ENCODE peak calls at places on chromosomes 12 and 14, in five cellular contexts. U, W, R, N and P are unnamed samples. For H3K9me2, the result is how much of the 10 kb centered on the place peaks cover.

GRCh38 chr12:82912406-82912805 is 225.7 kb downstream of the TMTC2 start:
- DNase-seq in U (peak), W (no peak), R (no peak), N (no peak), P (no peak)

GRCh38 chr12:104627975-104628322 is 171.2 kb downstream of the CHST11 start:
- DNase-seq in U (no peak), W (no peak), R (no peak), N (no peak), P (no peak)

GRCh38 chr12:52647601-52648000 is 4.4 kb downstream of the KRT2 start:
- DNase-seq in U (no peak), W (no peak), R (no peak), N (no peak), P (no peak)

GRCh38 chr12:124545508-124546418 is 21.6 kb downstream of the NCOR2 start:
- DNase-seq in U (peak), W (no peak), R (no peak), N (peak), P (no peak)

GRCh38 chr14:100733152-100733850 is 6.6 kb downstream of the DLK1 start:
- DNase-seq in U (no peak), W (no peak), R (peak), N (no peak), P (no peak)

GRCh38 chr14:53999061-53999488 is 42.5 kb upstream of the BMP4 start:
- DNase-seq in U (peak), W (no peak), R (no peak), N (no peak), P (no peak)

GRCh38 chr12:58156697-58157096 is 215.3 kb downstream of the ATP23 start:
- DNase-seq in U (no peak), W (no peak), R (no peak), N (no peak), P (no peak)

GRCh38 chr12:124191024-124191359 is 103.9 kb upstream of the RFLNA start:
- DNase-seq in U (peak), W (peak), R (peak), N (no peak), P (peak)

GRCh38 chr14:73741386-73741875 is 27.2 kb upstream of the PNMA1 start:
- DNase-seq in U (peak), W (no peak), R (peak), N (no peak), P (peak)

GRCh38 chr14:100045687-100046344 is 19.4 kb upstream of the EVL start:
- DNase-seq in U (peak), W (no peak), R (no peak), N (no peak), P (no peak)

GRCh38 chr14:54516709-54517108 is 7.0 kb downstream of the CGRRF1 start:
- DNase-seq in U (no peak), W (no peak), R (no peak), N (no peak), P (no peak)

GRCh38 chr14:71592361-71592760 is 339.9 kb upstream of the RGS6 start:
- DNase-seq in U (no peak), W (no peak), R (no peak), N (no peak), P (no peak)

GRCh38 chr14:61342486-61342885 is 21.1 kb downstream of the PRKCH start:
- DNase-seq in U (no peak), W (no peak), R (no peak), N (no peak), P (no peak)

GRCh38 chr14:106459971-106460730 is 933.8 kb downstream of the TMEM121 start:
- DNase-seq in U (no peak), W (no peak), R (no peak), N (peak), P (peak)

GRCh38 chr14:98082833-98083232 is 1189.2 kb downstream of the BCL11B start:
- DNase-seq in U (no peak), W (no peak), R (no peak), N (no peak), P (peak)

GRCh38 chr12:48813464-48814312 is 4.6 kb upstream of the CACNB3 start:
- DNase-seq in U (no peak), W (no peak), R (no peak), N (no peak), P (peak)

GRCh38 chr14:97584528-97584927 is 787.3 kb downstream of the VRK1 start:
- DNase-seq in U (no peak), W (peak), R (no peak), N (no peak), P (peak)

GRCh38 chr14:90519262-90519920 is 122.6 kb downstream of the CALM1 start:
- DNase-seq in U (no peak), W (no peak), R (no peak), N (no peak), P (no peak)

GRCh38 chr14:28756896-28757570 is 9.6 kb upstream of the FOXG1 start:
- DNase-seq in U (peak), W (no peak), R (peak), N (no peak), P (peak)

GRCh38 chr14:22456986-22457594 is 131.9 kb downstream of the DAD1 start:
- DNase-seq in U (no peak), W (no peak), R (no peak), N (no peak), P (no peak)

GRCh38 chr12:71755146-71755892 is 656 bp downstream of the RAB21 start:
- DNase-seq in U (peak), W (no peak), R (peak), N (peak), P (peak)

GRCh38 chr12:123914726-123915345 is 57.8 kb downstream of the CCDC92 start:
- DNase-seq in U (no peak), W (no peak), R (no peak), N (no peak), P (peak)

GRCh38 chr12:86496595-86496994 is 240.4 kb upstream of the MGAT4C start:
- DNase-seq in U (no peak), W (no peak), R (no peak), N (no peak), P (no peak)

GRCh38 chr12:93783827-93784226 is 106.7 kb downstream of the CRADD start:
- DNase-seq in U (peak), W (no peak), R (peak), N (no peak), P (no peak)

GRCh38 chr12:106760184-106760531 is 14.3 kb upstream of the RIC8B start:
- DNase-seq in U (no peak), W (no peak), R (no peak), N (peak), P (peak)

GRCh38 chr14:63800651-63801385 is 52.0 kb upstream of the SYNE2 start:
- DNase-seq in U (no peak), W (no peak), R (no peak), N (no peak), P (no peak)

GRCh38 chr12:11756022-11756421 is 106.5 kb downstream of the ETV6 start:
- DNase-seq in U (no peak), W (no peak), R (no peak), N (no peak), P (no peak)

GRCh38 chr14:64986578-64987571 is at the start of gene FNTB:
- DNase-seq in U (peak), W (peak), R (peak), N (peak), P (peak)

GRCh38 chr14:89848165-89848564 is 106.4 kb downstream of the EFCAB11 start:
- DNase-seq in U (peak), W (no peak), R (no peak), N (no peak), P (peak)

GRCh38 chr12:23834076-23834475 is 115.4 kb downstream of the SOX5 start:
- DNase-seq in U (no peak), W (no peak), R (no peak), N (no peak), P (no peak)

GRCh38 chr12:113473400-113473799 is 1.7 kb upstream of the LHX5 start:
- DNase-seq in U (no peak), W (no peak), R (no peak), N (no peak), P (no peak)

DNA sequence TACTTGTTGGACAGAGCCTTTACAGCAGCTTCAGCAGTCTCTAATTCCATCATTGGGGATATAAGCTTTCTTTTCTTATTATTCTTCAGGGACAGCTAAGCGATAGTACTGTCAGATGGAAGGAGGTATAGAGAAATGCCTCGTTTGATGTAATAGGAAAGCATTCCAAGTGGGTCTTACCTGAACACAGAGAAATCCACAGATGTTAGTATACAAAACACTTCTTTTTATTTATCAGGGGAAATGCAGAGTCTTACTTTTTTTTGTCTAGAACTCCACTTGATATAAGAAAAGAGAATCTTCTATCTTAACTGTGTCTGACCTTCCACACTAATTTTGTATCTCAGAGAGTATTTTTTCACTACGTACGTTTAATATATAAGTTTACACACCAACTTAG is 1.9 kb downstream of the SYT1 start:
- DNase-seq in U (no peak), W (no peak), R (no peak), N (no peak), P (no peak)
- H3K27ac ChIP-seq in U (no peak), W (no peak), R (peak), N (no peak), P (no peak)

DNA sequence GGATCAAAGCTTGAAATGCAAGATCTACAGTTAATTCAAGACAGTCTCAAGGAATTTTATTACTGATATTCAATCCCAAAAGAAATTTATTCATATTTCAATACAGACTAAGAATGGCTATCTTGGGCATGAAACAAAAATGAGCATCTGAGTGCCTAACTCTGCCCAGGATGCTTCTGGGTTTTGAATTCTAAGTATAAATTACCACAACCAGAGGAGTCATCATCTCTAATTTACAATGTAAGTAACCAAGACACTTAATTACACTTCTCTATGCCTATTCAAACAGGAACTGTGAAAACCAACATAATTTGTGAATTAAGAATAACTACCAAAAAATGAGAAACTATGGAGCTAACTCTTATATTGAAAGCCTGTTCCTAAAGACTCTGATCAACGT is 14.1 kb downstream of the OSBPL8 start:
- DNase-seq in U (no peak), W (no peak), R (no peak), N (no peak), P (no peak)
- TF ChIP-seq EZH2phosphoT487 in U (no peak), W (no peak), R (no peak), N (no peak), P (no peak)

GRCh38 chr12:109290061-109290460 is 19.0 kb downstream of the FOXN4 start:
- DNase-seq in U (no peak), W (no peak), R (no peak), N (no peak), P (no peak)
- H3K9me2 ChIP-seq in U (under half), W (under half), R (under half), N (under half), P (under half)

GRCh38 chr12:1933342-1933992 is 15.0 kb upstream of the CACNA2D4 start:
- DNase-seq in U (peak), W (no peak), R (no peak), N (no peak), P (no peak)
- H3K27ac ChIP-seq in U (no peak), W (no peak), R (no peak), N (no peak), P (no peak)

GRCh38 chr14:59439256-59440015 is 25.7 kb downstream of the GPR135 start:
- DNase-seq in U (peak), W (no peak), R (no peak), N (no peak), P (no peak)
- TF ChIP-seq EZH2phosphoT487 in U (no peak), W (no peak), R (no peak), N (no peak), P (no peak)

GRCh38 chr14:59238242-59238641 is 49.8 kb downstream of the DAAM1 start:
- DNase-seq in U (no peak), W (no peak), R (peak), N (no peak), P (no peak)

GRCh38 chr14:59236195-59236594 is 47.7 kb downstream of the DAAM1 start:
- DNase-seq in U (peak), W (no peak), R (no peak), N (no peak), P (no peak)

GRCh38 chr14:59243174-59243573 is 54.7 kb downstream of the DAAM1 start:
- DNase-seq in U (no peak), W (no peak), R (no peak), N (no peak), P (no peak)

GRCh38 chr14:59239030-59239429 is 50.6 kb downstream of the DAAM1 start:
- DNase-seq in U (no peak), W (no peak), R (no peak), N (no peak), P (no peak)

DNA sequence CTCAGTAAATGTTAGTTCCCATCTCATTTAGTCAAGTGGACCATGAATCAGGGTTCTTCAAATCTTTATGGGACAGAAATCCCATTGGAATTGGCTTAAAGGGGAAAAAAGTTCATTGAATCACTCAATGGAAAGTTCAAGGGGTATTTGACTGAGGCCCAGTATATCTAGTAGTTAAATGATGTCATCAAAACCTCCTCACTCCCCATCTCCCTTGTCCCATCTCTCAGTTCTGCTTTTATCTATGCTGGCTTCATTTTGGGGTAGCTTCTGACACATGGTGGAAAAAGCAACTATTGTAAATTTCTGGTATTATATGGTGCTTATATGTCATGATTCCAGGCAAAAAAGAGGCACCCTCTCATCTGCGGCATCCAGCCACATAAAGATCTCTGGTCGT is 51.9 kb downstream of the DAAM1 start:
- DNase-seq in U (no peak), W (no peak), R (no peak), N (no peak), P (no peak)
- H3K9me2 ChIP-seq in U (under half), W (under half), R (under half), N (under half), P (under half)